ENCODE peak calls at places on chromosomes 4 and X, in five cellular contexts. W is neural crest cell; L is glutamatergic neuron; S is stimulated activated naive CD8-positive, alpha-beta T cell treated with anti-CD3 and anti-CD28 coated beads, Interleukin-15, Interleukin-2, amounts not matched to agents 100 U/mL and 50 U/mL, for 24 hours; Z is A549. R is an unnamed sample.
A peak's percentile ranks its signal among the peaks of the same experiment; 100 is the strongest.

GRCh38 chrX:47623540-47624027 is 3.9 kb upstream of the SYN1 start:
- DNase-seq in S (peak; percentile 39), W (peak; percentile 37), Z (peak; percentile 66), L (peak; percentile 73), R (peak; percentile 38)

GRCh38 chr4:147479817-147480216 is 1.1 kb upstream of the EDNRA start:
- DNase-seq in W (no peak), S (no peak), L (no peak), Z (no peak), R (no peak)

GRCh38 chr4:95165926-95166524 is 382.7 kb downstream of the UNC5C start:
- DNase-seq in L (no peak), W (peak; percentile 31), S (no peak), Z (peak; percentile 28), R (no peak)

GRCh38 chr4:174080361-174080760 is 203.1 kb downstream of the FBXO8 start:
- DNase-seq in L (no peak), S (no peak), Z (no peak), W (no peak), R (no peak)

GRCh38 chrX:150529587-150529986 is 38.8 kb upstream of the MTM1 start:
- DNase-seq in L (no peak), W (no peak), Z (no peak), S (no peak), R (no peak)

GRCh38 chr4:73401412-73401811 is 2.7 kb upstream of the ALB start:
- DNase-seq in L (no peak), S (no peak), W (no peak), Z (no peak), R (no peak)

GRCh38 chr4:46124773-46125172 is 919 bp upstream of the GABRG1 start:
- DNase-seq in W (peak; percentile 44), L (peak; percentile 67), S (no peak), Z (no peak), R (no peak)

GRCh38 chr4:3666263-3666662 is 99.9 kb upstream of the ADRA2C start:
- DNase-seq in L (no peak), S (no peak), Z (no peak), W (no peak), R (no peak)

GRCh38 chr4:28250646-28251045 is 1390.0 kb downstream of the STIM2 start:
- DNase-seq in S (no peak), W (no peak), L (no peak), Z (no peak), R (no peak)

GRCh38 chr4:27154706-27155105 is 294.1 kb downstream of the STIM2 start:
- DNase-seq in S (no peak), Z (no peak), W (no peak), L (no peak), R (no peak)

GRCh38 chr4:33031328-33031727 is 2311.2 kb downstream of the PCDH7 start:
- DNase-seq in W (no peak), L (no peak), S (no peak), Z (no peak), R (no peak)

GRCh38 chr4:61220556-61220955 is 20.4 kb downstream of the ADGRL3 start:
- DNase-seq in W (no peak), L (no peak), Z (no peak), S (no peak), R (no peak)

GRCh38 chrX:45807572-45808425 is 607.1 kb upstream of the DIPK2B start:
- DNase-seq in L (no peak), W (no peak), S (no peak), Z (no peak), R (no peak)

GRCh38 chrX:119784747-119785446 is 6.5 kb downstream of the RPL39 start:
- DNase-seq in Z (peak; percentile 26), W (peak; percentile 18), S (peak; percentile 47), L (peak; percentile 48), R (peak; percentile 26)

GRCh38 chr4:29861307-29861706 is 858.9 kb upstream of the PCDH7 start:
- DNase-seq in W (no peak), L (no peak), Z (no peak), S (no peak), R (no peak)

GRCh38 chrX:1172496-1172895 is 40.0 kb downstream of the CRLF2 start:
- DNase-seq in S (no peak), L (no peak), Z (no peak), W (no peak), R (no peak)

GRCh38 chr4:45442466-45442865 is 681.4 kb downstream of the GABRG1 start:
- DNase-seq in Z (no peak), L (peak; percentile 22), S (no peak), W (no peak), R (no peak)

GRCh38 chrX:114390251-114390796 is 193.6 kb upstream of the HTR2C start:
- DNase-seq in L (no peak), Z (no peak), W (no peak), S (no peak), R (no peak)

GRCh38 chr4:3473943-3474335 is 10.8 kb downstream of the DOK7 start:
- DNase-seq in L (peak; percentile 4), W (no peak), S (no peak), Z (no peak), R (no peak)

GRCh38 chr4:138761638-138762205 is 253.9 kb upstream of the NOCT start:
- DNase-seq in Z (no peak), S (no peak), L (no peak), W (no peak), R (no peak)

GRCh38 chr4:114479595-114479994 is 119.0 kb upstream of the UGT8 start:
- DNase-seq in S (no peak), Z (no peak), W (no peak), L (no peak), R (no peak)

GRCh38 chr4:107893171-107894137 is 37.9 kb upstream of the CYP2U1 start:
- DNase-seq in S (no peak), Z (no peak), W (no peak), L (no peak), R (no peak)

GRCh38 chr4:186486172-186486571 is 69.2 kb downstream of the MTNR1A start:
- DNase-seq in W (peak; percentile 39), S (no peak), L (no peak), Z (no peak), R (no peak)

GRCh38 chr4:108192056-108192455 is 23.3 kb upstream of the LEF1 start:
- DNase-seq in W (no peak), S (no peak), Z (no peak), L (no peak), R (no peak)

GRCh38 chr4:8547108-8547911 is 32.9 kb upstream of the GPR78 start:
- DNase-seq in W (no peak), Z (no peak), L (no peak), S (no peak), R (no peak)

GRCh38 chr4:26337612-26338011 is 16.8 kb downstream of the RBPJ start:
- DNase-seq in L (no peak), Z (no peak), S (no peak), W (no peak), R (no peak)

GRCh38 chr4:153238146-153238919 is 34.1 kb downstream of the TRIM2 start:
- DNase-seq in S (no peak), L (no peak), W (no peak), Z (no peak), R (no peak)

R was measured in T-cell.